ENCODE peak calls at places on chromosome 22, in four cellular contexts. P is A549, K is BE2C, I is tibial nerve. V is an unnamed sample.

GRCh38 chr22:45934659-45935341 is 42.2 kb downstream of the WNT7B start:
- DNase-seq in K (peak; percentile 73), I (no peak), P (peak; percentile 92), V (peak; percentile 70)

GRCh38 chr22:19940536-19941364 is 822 bp upstream of the COMT start:
- DNase-seq in I (no peak), P (no peak), K (no peak), V (peak; percentile 78)

GRCh38 chr22:44881246-44881600 is 128.6 kb downstream of the PHF21B start:
- DNase-seq in P (no peak), I (no peak), K (no peak), V (no peak)

GRCh38 chr22:19289475-19290161 is 1.9 kb downstream of the CLTCL1 start:
- DNase-seq in K (no peak), I (no peak), P (no peak), V (no peak)

GRCh38 chr22:40385041-40385782 is 14.8 kb downstream of the SGSM3 start:
- DNase-seq in P (no peak), K (no peak), I (no peak), V (no peak)

GRCh38 chr22:44209343-44209742 is 28.6 kb downstream of the PARVG start:
- DNase-seq in P (no peak), I (no peak), K (no peak), V (no peak)

GRCh38 chr22:39130152-39130704 is 22.3 kb downstream of the CBX7 start:
- DNase-seq in I (no peak), P (no peak), K (no peak), V (peak; percentile 41)

GRCh38 chr22:19773470-19774040 is 13.0 kb downstream of the TBX1 start:
- DNase-seq in P (no peak), K (peak; percentile 4), I (no peak), V (no peak)

GRCh38 chr22:29580200-29580810 is 608 bp downstream of the NIPSNAP1 start:
- DNase-seq in K (peak; percentile 57), P (no peak), I (no peak), V (no peak)

GRCh38 chr22:43042101-43042780 is 27.3 kb upstream of the PACSIN2 start:
- DNase-seq in P (no peak), K (no peak), I (no peak), V (no peak)

GRCh38 chr22:42357221-42357620 is 75.0 kb downstream of the NFAM1 start:
- DNase-seq in I (no peak), P (no peak), K (no peak), V (no peak)

GRCh38 chr22:29205598-29206371 is at the start of gene EMID1:
- DNase-seq in P (peak; percentile 13), K (peak; percentile 73), I (no peak), V (no peak)

GRCh38 chr22:46078241-46079092 is 71.9 kb upstream of the PPARA start:
- DNase-seq in K (peak; percentile 77), P (peak; percentile 89), I (no peak), V (peak; percentile 91)

GRCh38 chr22:38069372-38070249 is 12.4 kb downstream of the PICK1 start:
- DNase-seq in P (peak; percentile 45), K (peak; percentile 94), I (no peak), V (peak; percentile 95)

GRCh38 chr22:17988800-17989513 is 35.4 kb downstream of the MICAL3 start:
- DNase-seq in I (no peak), P (no peak), K (no peak), V (no peak)

GRCh38 chr22:19853879-19854777 is 546 bp downstream of the GNB1L start:
- DNase-seq in P (no peak), K (no peak), I (no peak), V (no peak)

GRCh38 chr22:35824256-35824655 is 106.6 kb downstream of the APOL5 start:
- DNase-seq in P (no peak), K (no peak), I (no peak), V (no peak)

GRCh38 chr22:29314537-29315285 is 786 bp downstream of the RASL10A start:
- DNase-seq in P (no peak), I (no peak), K (no peak), V (peak; percentile 73)

GRCh38 chr22:50674606-50675552 is 2.3 kb downstream of the SHANK3 start:
- DNase-seq in I (no peak), P (peak; percentile 50), K (peak; percentile 50), V (no peak)

GRCh38 chr22:36921309-36922096 is 8.1 kb downstream of the CSF2RB start:
- DNase-seq in K (no peak), I (no peak), P (no peak), V (no peak)

GRCh38 chr22:40183029-40183581 is 5.4 kb downstream of the TNRC6B start:
- DNase-seq in K (no peak), I (peak; percentile 24), P (no peak), V (no peak)

GRCh38 chr22:45506961-45507360 is 4.3 kb downstream of the FBLN1 start:
- DNase-seq in I (no peak), P (no peak), K (no peak), V (peak; percentile 46)

GRCh38 chr22:36595154-36595553 is 66.2 kb upstream of the EIF3D start:
- DNase-seq in I (no peak), K (no peak), P (no peak), V (no peak)

GRCh38 chr22:42856179-42856864 is 751 bp downstream of the ARFGAP3 start:
- DNase-seq in I (peak; percentile 33), K (no peak), P (no peak), V (peak; percentile 91)

GRCh38 chr22:23772315-23773246 is at the start of gene MMP11:
- DNase-seq in I (peak; percentile 49), K (peak; percentile 79), P (no peak), V (no peak)

GRCh38 chr22:23100124-23100801 is 29.9 kb downstream of the GNAZ start:
- DNase-seq in P (no peak), K (no peak), I (no peak), V (no peak)

GRCh38 chr22:38462960-38463784 is 4.7 kb upstream of the KDELR3 start:
- DNase-seq in K (no peak), P (no peak), I (no peak), V (peak; percentile 72)

GRCh38 chr22:40694409-40694808 is 15.1 kb downstream of the MCHR1 start:
- DNase-seq in K (no peak), I (no peak), P (no peak), V (no peak)

GRCh38 chr22:20436309-20437252 is 1.0 kb downstream of the SCARF2 start:
- DNase-seq in I (no peak), K (no peak), P (no peak), V (peak; percentile 87)

GRCh38 chr22:27206001-27206746 is 548.8 kb downstream of the MIAT start:
- DNase-seq in I (no peak), K (no peak), P (no peak), V (no peak)

GRCh38 chr22:49972163-49973017 is 11.8 kb downstream of the PIM3 start:
- DNase-seq in P (no peak), I (no peak), K (peak; percentile 18), V (peak; percentile 78)

GRCh38 chr22:44426981-44427380 is 71.1 kb downstream of the RTL6 start:
- DNase-seq in P (no peak), K (no peak), I (no peak), V (no peak)

GRCh38 chr22:47618180-47618579 is 855.7 kb downstream of the TBC1D22A start:
- DNase-seq in P (no peak), I (no peak), K (no peak), V (no peak)

GRCh38 chr22:47618611-47619010 is 856.2 kb downstream of the TBC1D22A start:
- DNase-seq in P (no peak), I (no peak), K (no peak), V (no peak)

GRCh38 chr22:47615051-47615450 is 852.6 kb downstream of the TBC1D22A start:
- DNase-seq in I (no peak), K (no peak), P (no peak), V (no peak)

GRCh38 chr22:47616396-47617020 is 854.1 kb downstream of the TBC1D22A start:
- DNase-seq in I (no peak), P (no peak), K (no peak), V (no peak)

GRCh38 chr22:47617186-47617585 is 854.7 kb downstream of the TBC1D22A start:
- DNase-seq in I (no peak), K (no peak), P (no peak), V (no peak)
- H3K9me3 ChIP-seq in I (no peaks in the 10 kb centered on the region), K (peaks cover 6% of the 10 kb centered on the region), P (no peaks in the 10 kb centered on the region), V (no peaks in the 10 kb centered on the region)

DNA sequence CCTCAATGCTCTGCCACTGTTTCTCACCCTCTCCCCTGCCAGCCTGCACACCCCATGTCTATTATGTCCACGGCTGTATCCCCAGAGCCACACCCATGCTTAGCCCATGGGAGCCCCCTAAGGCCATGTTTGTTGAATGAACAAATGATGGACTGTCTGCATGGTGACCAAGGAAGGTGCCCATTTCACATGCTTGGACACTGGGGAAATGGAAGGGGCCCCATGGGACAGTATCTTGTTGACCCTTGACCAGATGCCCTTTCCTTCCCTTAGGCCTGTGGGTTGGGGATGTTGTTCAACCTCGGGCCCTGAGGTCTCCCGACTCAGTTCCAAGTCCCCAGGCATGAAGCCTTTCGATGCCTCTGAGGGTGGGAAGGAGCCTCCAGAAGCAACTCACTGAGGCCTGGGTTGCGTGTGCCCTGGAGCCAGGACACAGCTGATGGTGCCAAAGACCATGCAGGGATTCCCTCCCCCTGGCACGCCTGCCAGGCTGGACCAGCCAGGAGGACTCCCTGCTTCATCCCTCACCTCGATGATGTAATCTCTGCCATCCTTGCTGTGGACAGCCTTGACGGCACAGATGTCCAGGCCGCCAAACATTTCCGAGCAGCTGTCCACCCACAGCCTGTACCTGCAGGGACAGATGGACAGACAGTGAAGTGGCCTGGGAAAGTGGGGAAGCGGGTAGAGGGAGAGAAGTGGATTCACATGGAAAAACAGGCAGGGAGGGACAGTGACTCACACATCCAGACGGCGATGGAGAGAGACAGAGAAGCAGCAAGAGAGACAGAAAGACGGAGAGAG is 58.9 kb downstream of the FBXO7 start:
- DNase-seq in I (no peak), K (no peak), P (no peak), V (no peak)
- H3K9me3 ChIP-seq in I (no peaks in the 10 kb centered on the region), K (no peaks in the 10 kb centered on the region), P (no peaks in the 10 kb centered on the region), V (peaks cover 3% of the 10 kb centered on the region)

DNA sequence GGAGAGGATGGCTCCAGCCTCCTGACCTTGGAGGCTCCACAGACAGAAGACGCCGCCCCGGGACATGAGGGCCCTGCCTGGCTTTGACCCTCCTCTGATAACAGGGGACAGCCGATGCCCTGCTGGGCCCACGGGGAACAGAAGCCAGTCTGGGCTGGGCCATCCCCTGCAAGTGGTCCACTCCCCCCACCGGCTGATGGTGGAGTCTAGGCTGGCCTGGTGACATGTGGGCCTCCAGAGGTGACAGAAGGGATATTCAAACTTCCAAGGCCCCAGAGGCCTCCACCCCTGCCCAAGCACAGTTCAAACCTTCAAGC is 930.1 kb downstream of the BRD1 start:
- DNase-seq in I (no peak), K (no peak), P (no peak), V (no peak)
- H3K9me3 ChIP-seq in I (no peaks in the 10 kb centered on the region), K (no peaks in the 10 kb centered on the region), P (no peaks in the 10 kb centered on the region), V (no peaks in the 10 kb centered on the region)

DNA sequence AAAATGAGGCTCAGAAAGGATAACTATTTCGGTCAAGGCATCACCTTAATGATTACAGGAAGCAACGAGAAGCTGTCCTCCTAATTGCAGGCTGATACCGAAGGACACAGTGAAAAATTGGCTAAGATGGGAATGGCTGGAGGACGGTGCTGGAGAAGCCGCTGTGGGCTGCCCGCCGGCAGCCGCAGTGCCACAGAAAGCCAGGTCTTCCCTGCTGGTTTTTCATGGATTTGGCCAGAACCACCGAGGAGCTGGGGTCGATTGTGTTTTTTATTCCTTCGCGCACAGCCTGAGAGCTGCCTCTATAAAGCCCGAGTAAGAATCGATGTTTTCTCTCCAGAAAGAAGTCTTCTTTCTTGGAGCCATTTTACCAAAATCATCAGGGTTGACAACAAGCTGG is 1484.2 kb downstream of the BRD1 start:
- DNase-seq in I (no peak), K (no peak), P (no peak), V (no peak)
- H3K9me3 ChIP-seq in I (no peaks in the 10 kb centered on the region), K (no peaks in the 10 kb centered on the region), P (no peaks in the 10 kb centered on the region), V (no peaks in the 10 kb centered on the region)